ENCODE peak calls at places on chromosome 14, in eight cellular contexts. U is occipital lobe; Y is mesendoderm; N is NCI-H2081; A is thoracic aorta; G is CD4-positive, alpha-beta T cell; V is GM03348; P is NAMALWA. Z is an unnamed sample.

GRCh38 chr14:73795974-73796373 is 55.7 kb upstream of the PTGR2 start:
- DNase-seq in G (no peak), N (no peak), U (no peak), P (no peak), A (no peak), V (peak; percentile 62), Y (peak; percentile 80), Z (no peak)

GRCh38 chr14:24080888-24081738 is 9.8 kb downstream of the CPNE6 start:
- DNase-seq in N (peak; percentile 75), A (no peak), G (peak; percentile 77), V (peak; percentile 69), P (peak; percentile 85), Y (peak; percentile 63), U (peak; percentile 37), Z (peak; percentile 44)

GRCh38 chr14:37116933-37117844 is 55.2 kb downstream of the SLC25A21 start:
- DNase-seq in G (no peak), P (no peak), N (no peak), Y (peak; percentile 34), U (no peak), V (peak; percentile 52), A (no peak), Z (no peak)

GRCh38 chr14:37546621-37547447 is 48.2 kb downstream of the FOXA1 start:
- DNase-seq in N (peak; percentile 52), U (no peak), Y (peak; percentile 60), A (no peak), V (peak; percentile 26), P (no peak), G (no peak), Z (no peak)

GRCh38 chr14:36217732-36218131 is 41.2 kb upstream of the PTCSC3 start:
- DNase-seq in G (no peak), Y (no peak), V (no peak), U (no peak), P (no peak), N (no peak), A (no peak), Z (no peak)

GRCh38 chr14:102931580-102932285 is 9.3 kb downstream of the AMN start:
- DNase-seq in U (no peak), Y (no peak), A (no peak), P (no peak), G (no peak), V (no peak), N (no peak), Z (no peak)

GRCh38 chr14:38357557-38357956 is 101.7 kb upstream of the CLEC14A start:
- DNase-seq in A (no peak), U (no peak), P (no peak), G (no peak), Y (no peak), V (peak; percentile 87), N (no peak), Z (no peak)

GRCh38 chr14:32230695-32231280 is 27.7 kb upstream of the RNU6-8 start:
- DNase-seq in V (peak; percentile 75), Y (no peak), N (no peak), G (no peak), A (no peak), P (no peak), U (no peak), Z (no peak)

GRCh38 chr14:87989613-87990299 is 3.2 kb downstream of the GALC start:
- DNase-seq in N (no peak), U (no peak), Y (peak; percentile 14), V (no peak), P (no peak), G (no peak), A (no peak), Z (no peak)

GRCh38 chr14:99878563-99878962 is 85.3 kb downstream of the EML1 start:
- DNase-seq in N (no peak), G (no peak), V (no peak), U (no peak), A (no peak), P (no peak), Y (no peak), Z (no peak)

GRCh38 chr14:101594511-101595148 is 33.3 kb downstream of the DIO3 start:
- DNase-seq in U (no peak), A (no peak), G (no peak), Y (no peak), P (no peak), N (no peak), V (no peak), Z (no peak)

GRCh38 chr14:66174453-66174891 is 311.7 kb upstream of the CCDC196 start:
- DNase-seq in G (no peak), A (no peak), P (no peak), U (no peak), V (no peak), N (no peak), Y (peak; percentile 7), Z (no peak)

GRCh38 chr14:101284711-101285110 is 276.6 kb upstream of the DIO3 start:
- DNase-seq in V (no peak), U (no peak), Y (no peak), G (no peak), P (no peak), A (no peak), N (no peak), Z (no peak)

GRCh38 chr14:73234586-73235394 is 2.5 kb upstream of the PAPLN start:
- DNase-seq in Y (no peak), V (no peak), N (no peak), G (no peak), A (no peak), P (no peak), U (no peak), Z (no peak)

GRCh38 chr14:100709252-100709955 is 17.3 kb upstream of the DLK1 start:
- DNase-seq in G (peak; percentile 11), U (no peak), Y (peak; percentile 70), P (no peak), V (peak; percentile 85), N (no peak), A (no peak), Z (no peak)

GRCh38 chr14:62030387-62030786 is 268.2 kb downstream of the SNAPC1 start:
- DNase-seq in U (no peak), A (no peak), G (no peak), N (no peak), V (no peak), P (no peak), Y (no peak), Z (no peak)

GRCh38 chr14:95294834-95295599 is 24.7 kb downstream of the CLMN start:
- DNase-seq in G (no peak), N (peak; percentile 23), A (no peak), P (no peak), U (no peak), Y (no peak), V (no peak), Z (no peak)

GRCh38 chr14:71321556-71322315 is 414.5 kb downstream of the PCNX1 start:
- DNase-seq in N (peak; percentile 51), V (peak; percentile 27), G (no peak), P (peak; percentile 2), Y (peak; percentile 90), A (no peak), U (peak; percentile 44), Z (no peak)

GRCh38 chr14:88166616-88167015 is 156.5 kb downstream of the KCNK10 start:
- DNase-seq in A (no peak), N (no peak), Y (peak; percentile 29), U (no peak), G (no peak), V (no peak), P (no peak), Z (no peak)

GRCh38 chr14:32998433-32998832 is 59.8 kb downstream of the NPAS3 start:
- DNase-seq in V (peak; percentile 36), A (no peak), Y (peak; percentile 66), P (no peak), N (peak; percentile 37), U (no peak), G (no peak), Z (no peak)

GRCh38 chr14:65790185-65790815 is 377.8 kb downstream of the FUT8 start:
- DNase-seq in N (no peak), P (no peak), A (no peak), V (no peak), U (no peak), G (no peak), Y (peak; percentile 60), Z (no peak)

GRCh38 chr14:34982421-34983147 is at the start of gene SRP54:
- DNase-seq in P (peak; percentile 94), N (peak; percentile 98), Y (peak; percentile 99), G (peak; percentile 100), U (peak; percentile 96), A (peak; percentile 85), V (peak; percentile 98), Z (peak; percentile 91)

GRCh38 chr14:101198398-101199027 is 295.0 kb upstream of the RTL1 start:
- DNase-seq in N (no peak), G (no peak), A (no peak), Y (no peak), P (no peak), V (no peak), U (no peak), Z (no peak)

GRCh38 chr14:76867536-76868452 is 41.6 kb downstream of the LRRC74A start:
- DNase-seq in P (no peak), A (no peak), U (no peak), Y (no peak), V (no peak), N (peak; percentile 23), G (peak; percentile 46), Z (no peak)

GRCh38 chr14:24037658-24038037 is 14.2 kb upstream of the CARMIL3 start:
- DNase-seq in P (no peak), Y (no peak), G (no peak), A (no peak), N (no peak), U (no peak), V (peak; percentile 3), Z (no peak)

GRCh38 chr14:52112336-52113018 is 43.6 kb upstream of the NID2 start:
- DNase-seq in Y (no peak), P (no peak), V (no peak), N (no peak), U (no peak), G (no peak), A (no peak), Z (no peak)